ENCODE peak calls at places on chromosomes 16 and 17, in ten cellular contexts. T, J, X, Q, Y, R, A, K, Z and F are unnamed samples.

GRCh38 chr16:51641191-51641765 is 490.2 kb upstream of the SALL1 start:
- DNase-seq in T (no peak), J (no peak), X (no peak), Q (no peak), Y (no peak), R (no peak), A (no peak), K (no peak), Z (no peak), F (no peak)

GRCh38 chr16:8551388-8552332 is 38.7 kb downstream of the TMEM114 start:
- DNase-seq in T (no peak), J (no peak), X (no peak), Q (no peak), Y (no peak), R (no peak), A (no peak), K (no peak), Z (no peak), F (no peak)

GRCh38 chr17:561118-561517 is 153.5 kb downstream of the VPS53 start:
- DNase-seq in T (no peak), J (no peak), X (no peak), Q (no peak), Y (no peak), R (no peak), A (peak), K (no peak), Z (no peak), F (no peak)

GRCh38 chr16:17303101-17303500 is 167.7 kb downstream of the XYLT1 start:
- DNase-seq in T (no peak), J (no peak), X (no peak), Q (no peak), Y (peak), R (no peak), A (no peak), K (peak), Z (no peak), F (no peak)

GRCh38 chr16:48614759-48615158 is 4.8 kb upstream of the N4BP1 start:
- DNase-seq in T (no peak), J (no peak), X (no peak), Q (no peak), Y (no peak), R (no peak), A (no peak), K (no peak), Z (no peak), F (no peak)

GRCh38 chr16:48901712-48902374 is 291.9 kb upstream of the N4BP1 start:
- DNase-seq in T (no peak), J (no peak), X (no peak), Q (no peak), Y (no peak), R (no peak), A (no peak), K (no peak), Z (no peak), F (no peak)

GRCh38 chr16:57299009-57299718 is 14.7 kb upstream of the PLLP start:
- DNase-seq in T (peak), J (no peak), X (no peak), Q (no peak), Y (no peak), R (peak), A (no peak), K (no peak), Z (peak), F (no peak)

GRCh38 chr16:66028505-66029216 is 337.8 kb upstream of the CDH5 start:
- DNase-seq in T (no peak), J (no peak), X (no peak), Q (no peak), Y (no peak), R (no peak), A (no peak), K (no peak), Z (no peak), F (no peak)

GRCh38 chr16:84479716-84480450 is 24.6 kb downstream of the MEAK7 start:
- DNase-seq in T (no peak), J (no peak), X (no peak), Q (no peak), Y (no peak), R (no peak), A (no peak), K (no peak), Z (no peak), F (no peak)

GRCh38 chr17:63402808-63403207 is 43.3 kb downstream of the CYB561 start:
- DNase-seq in T (no peak), J (no peak), X (no peak), Q (no peak), Y (no peak), R (no peak), A (no peak), K (no peak), Z (no peak), F (peak)